ENCODE peak calls at places on chromosomes 6 and 20, in six cellular contexts. One of them, this sample, is unnamed.

GRCh38 chr20:10115021-10115420 is 80.2 kb downstream of the ANKEF1 start:
- DNase-seq in mammary epithelial cell: peak; percentile 64
- DNase-seq in neural progenitor cell: no peak
- DNase-seq in GM06990: no peak
- DNase-seq in left lung: no peak
- DNase-seq in heart right ventricle: no peak
- DNase-seq in this sample: no peak

GRCh38 chr20:35318502-35319157 is 26.4 kb upstream of the FAM83C start:
- DNase-seq in mammary epithelial cell: peak; percentile 98
- DNase-seq in neural progenitor cell: no peak
- DNase-seq in GM06990: no peak
- DNase-seq in left lung: no peak
- DNase-seq in heart right ventricle: peak; percentile 23
- DNase-seq in this sample: no peak

GRCh38 chr6:121668259-121668658 is 232.8 kb downstream of the GJA1 start:
- DNase-seq in mammary epithelial cell: no peak
- DNase-seq in neural progenitor cell: no peak
- DNase-seq in GM06990: no peak
- DNase-seq in left lung: no peak
- DNase-seq in heart right ventricle: no peak
- DNase-seq in this sample: no peak

GRCh38 chr20:9442858-9443257 is 71.5 kb upstream of the LAMP5 start:
- DNase-seq in mammary epithelial cell: peak; percentile 7
- DNase-seq in neural progenitor cell: no peak
- DNase-seq in GM06990: no peak
- DNase-seq in left lung: no peak
- DNase-seq in heart right ventricle: no peak
- DNase-seq in this sample: no peak

GRCh38 chr6:40796280-40797223 is 209.4 kb upstream of the LRFN2 start:
- DNase-seq in mammary epithelial cell: no peak
- DNase-seq in neural progenitor cell: no peak
- DNase-seq in GM06990: no peak
- DNase-seq in left lung: no peak
- DNase-seq in heart right ventricle: peak; percentile 51
- DNase-seq in this sample: no peak

GRCh38 chr6:42046491-42047219 is 3.7 kb upstream of the TAF8 start:
- DNase-seq in mammary epithelial cell: peak; percentile 35
- DNase-seq in neural progenitor cell: no peak
- DNase-seq in GM06990: no peak
- DNase-seq in left lung: no peak
- DNase-seq in heart right ventricle: no peak
- DNase-seq in this sample: no peak

GRCh38 chr6:136723780-136724179 is 68.5 kb downstream of the MAP3K5 start:
- DNase-seq in mammary epithelial cell: no peak
- DNase-seq in neural progenitor cell: no peak
- DNase-seq in GM06990: peak; percentile 38
- DNase-seq in left lung: no peak
- DNase-seq in heart right ventricle: no peak
- DNase-seq in this sample: no peak

GRCh38 chr6:111591901-111592461 is 13.7 kb downstream of the TRAF3IP2 start:
- DNase-seq in mammary epithelial cell: peak; percentile 76
- DNase-seq in neural progenitor cell: no peak
- DNase-seq in GM06990: no peak
- DNase-seq in left lung: no peak
- DNase-seq in heart right ventricle: no peak
- DNase-seq in this sample: no peak

GRCh38 chr6:132919476-132919875 is 105.1 kb downstream of the RPS12 start:
- DNase-seq in mammary epithelial cell: no peak
- DNase-seq in neural progenitor cell: no peak
- DNase-seq in GM06990: no peak
- DNase-seq in left lung: peak; percentile 76
- DNase-seq in heart right ventricle: peak; percentile 53
- DNase-seq in this sample: no peak

GRCh38 chr6:2190661-2191389 is 54.6 kb downstream of the GMDS start:
- DNase-seq in mammary epithelial cell: no peak
- DNase-seq in neural progenitor cell: no peak
- DNase-seq in GM06990: no peak
- DNase-seq in left lung: no peak
- DNase-seq in heart right ventricle: no peak
- DNase-seq in this sample: no peak

GRCh38 chr6:131400054-131400781 is 172.8 kb upstream of the ARG1 start:
- DNase-seq in mammary epithelial cell: peak; percentile 93
- DNase-seq in neural progenitor cell: no peak
- DNase-seq in GM06990: no peak
- DNase-seq in left lung: no peak
- DNase-seq in heart right ventricle: no peak
- DNase-seq in this sample: no peak

GRCh38 chr6:119022796-119023195 is 55.7 kb downstream of the FAM184A start:
- DNase-seq in mammary epithelial cell: no peak
- DNase-seq in neural progenitor cell: no peak
- DNase-seq in GM06990: no peak
- DNase-seq in left lung: no peak
- DNase-seq in heart right ventricle: no peak
- DNase-seq in this sample: no peak

GRCh38 chr20:4090756-4091331 is 75.5 kb upstream of the RNF24 start:
- DNase-seq in mammary epithelial cell: peak; percentile 61
- DNase-seq in neural progenitor cell: no peak
- DNase-seq in GM06990: no peak
- DNase-seq in left lung: no peak
- DNase-seq in heart right ventricle: no peak
- DNase-seq in this sample: no peak

GRCh38 chr6:21078497-21078896 is 515.1 kb upstream of the SOX4 start:
- DNase-seq in mammary epithelial cell: no peak
- DNase-seq in neural progenitor cell: no peak
- DNase-seq in GM06990: no peak
- DNase-seq in left lung: no peak
- DNase-seq in heart right ventricle: no peak
- DNase-seq in this sample: no peak

GRCh38 chr6:71473908-71474307 is 185.3 kb downstream of the OGFRL1 start:
- DNase-seq in mammary epithelial cell: peak; percentile 91
- DNase-seq in neural progenitor cell: no peak
- DNase-seq in GM06990: no peak
- DNase-seq in left lung: peak; percentile 81
- DNase-seq in heart right ventricle: peak; percentile 35
- DNase-seq in this sample: peak; percentile 89

GRCh38 chr6:28747631-28748157 is 176.1 kb downstream of the TRIM27 start:
- DNase-seq in mammary epithelial cell: peak; percentile 92
- DNase-seq in neural progenitor cell: peak; percentile 78
- DNase-seq in GM06990: peak; percentile 39
- DNase-seq in left lung: no peak
- DNase-seq in heart right ventricle: no peak
- DNase-seq in this sample: no peak

GRCh38 chr6:2558861-2559811 is 191.6 kb downstream of the MYLK4 start:
- DNase-seq in mammary epithelial cell: no peak
- DNase-seq in neural progenitor cell: no peak
- DNase-seq in GM06990: no peak
- DNase-seq in left lung: no peak
- DNase-seq in heart right ventricle: no peak
- DNase-seq in this sample: no peak

GRCh38 chr6:139600919-139601470 is 226.5 kb upstream of the CITED2 start:
- DNase-seq in mammary epithelial cell: no peak
- DNase-seq in neural progenitor cell: no peak
- DNase-seq in GM06990: peak; percentile 27
- DNase-seq in left lung: no peak
- DNase-seq in heart right ventricle: no peak
- DNase-seq in this sample: no peak

GRCh38 chr6:4253604-4254211 is 118.3 kb upstream of the ECI2 start:
- DNase-seq in mammary epithelial cell: peak; percentile 39
- DNase-seq in neural progenitor cell: no peak
- DNase-seq in GM06990: no peak
- DNase-seq in left lung: no peak
- DNase-seq in heart right ventricle: peak; percentile 72
- DNase-seq in this sample: no peak
- TF ChIP-seq CTCF in mammary epithelial cell: peak; percentile 71
- TF ChIP-seq CTCF in neural progenitor cell: no peak
- TF ChIP-seq CTCF in GM06990: no peak
- TF ChIP-seq CTCF in left lung: peak; percentile 47
- TF ChIP-seq CTCF in heart right ventricle: peak; percentile 63
- TF ChIP-seq CTCF in this sample: no peak

GRCh38 chr20:45751714-45752113 is 29.6 kb downstream of the SPINT4 start:
- DNase-seq in mammary epithelial cell: no peak
- DNase-seq in neural progenitor cell: no peak
- DNase-seq in GM06990: no peak
- DNase-seq in left lung: no peak
- DNase-seq in heart right ventricle: no peak
- DNase-seq in this sample: no peak

GRCh38 chr20:45758096-45758495 is 33.6 kb downstream of the WFDC3 start:
- DNase-seq in mammary epithelial cell: no peak
- DNase-seq in neural progenitor cell: no peak
- DNase-seq in GM06990: no peak
- DNase-seq in left lung: no peak
- DNase-seq in heart right ventricle: no peak
- DNase-seq in this sample: no peak

DNA sequence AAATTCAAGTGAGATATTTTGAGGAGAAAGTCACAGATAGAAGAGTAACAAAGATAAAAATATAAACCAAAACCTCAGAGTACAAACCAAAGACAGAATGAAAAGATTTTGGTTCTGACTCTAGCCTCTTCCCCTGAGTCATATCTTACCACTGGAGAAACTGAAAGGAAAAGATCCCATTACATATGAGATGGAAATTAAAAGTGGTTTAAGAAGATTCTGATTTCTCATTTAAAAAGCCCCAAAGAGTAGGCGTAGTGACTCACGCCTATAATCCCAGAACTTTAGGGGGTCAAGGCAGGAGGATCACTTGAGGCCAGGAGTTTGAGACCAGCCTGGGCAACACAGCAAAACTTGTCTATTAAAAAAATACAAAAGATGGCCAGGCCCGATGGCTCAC is 30.6 kb downstream of the SPINT4 start:
- DNase-seq in mammary epithelial cell: peak; percentile 5
- DNase-seq in neural progenitor cell: no peak
- DNase-seq in GM06990: no peak
- DNase-seq in left lung: no peak
- DNase-seq in heart right ventricle: no peak
- DNase-seq in this sample: no peak
- TF ChIP-seq CTCF in mammary epithelial cell: no peak
- TF ChIP-seq CTCF in neural progenitor cell: no peak
- TF ChIP-seq CTCF in GM06990: no peak
- TF ChIP-seq CTCF in left lung: no peak
- TF ChIP-seq CTCF in heart right ventricle: no peak
- TF ChIP-seq CTCF in this sample: no peak

DNA sequence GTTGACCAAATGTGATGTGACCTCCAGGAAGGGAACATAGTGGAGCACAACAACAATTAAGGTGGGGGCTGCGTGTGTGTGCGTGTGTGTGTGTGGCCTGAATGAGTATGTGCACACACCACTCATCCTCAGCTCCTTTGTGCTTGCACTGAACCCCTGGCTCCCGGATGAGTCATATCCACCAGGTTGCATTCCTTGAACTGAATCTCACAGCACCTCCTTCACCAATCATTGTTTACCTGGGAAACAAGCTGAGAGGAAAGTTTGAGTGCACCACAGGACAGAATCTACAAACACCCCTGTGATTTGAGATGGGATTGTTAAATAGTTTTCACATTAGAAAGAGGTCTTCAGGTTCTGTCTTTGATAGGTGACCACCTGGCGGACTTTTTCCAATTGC is 33.7 kb upstream of the GPR6 start:
- DNase-seq in mammary epithelial cell: peak; percentile 75
- DNase-seq in neural progenitor cell: no peak
- DNase-seq in GM06990: no peak
- DNase-seq in left lung: no peak
- DNase-seq in heart right ventricle: no peak
- DNase-seq in this sample: no peak
- TF ChIP-seq CTCF in mammary epithelial cell: no peak
- TF ChIP-seq CTCF in neural progenitor cell: no peak
- TF ChIP-seq CTCF in GM06990: no peak
- TF ChIP-seq CTCF in left lung: no peak
- TF ChIP-seq CTCF in heart right ventricle: no peak
- TF ChIP-seq CTCF in this sample: no peak

DNA sequence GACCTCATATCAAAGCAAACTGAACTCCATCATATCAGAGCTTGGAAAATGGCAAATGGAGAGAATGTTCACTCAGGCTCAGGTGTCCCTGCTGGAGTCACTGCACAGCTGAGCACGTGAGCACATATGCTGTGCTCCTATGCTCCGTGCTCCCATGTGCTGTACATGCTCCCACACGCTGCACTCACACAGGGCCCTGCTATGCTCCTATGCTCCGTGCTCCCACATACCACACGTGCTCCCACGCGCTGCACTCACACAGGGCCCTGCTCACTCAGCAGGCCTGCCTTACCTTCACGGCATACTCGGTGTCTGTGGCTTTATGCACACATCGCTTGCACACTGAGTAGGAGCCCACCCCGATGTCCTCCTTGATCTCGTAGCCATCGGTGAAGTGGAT is 65.7 kb upstream of the MPC1 start:
- DNase-seq in mammary epithelial cell: no peak
- DNase-seq in neural progenitor cell: no peak
- DNase-seq in GM06990: no peak
- DNase-seq in left lung: no peak
- DNase-seq in heart right ventricle: no peak
- DNase-seq in this sample: peak; percentile 48
- TF ChIP-seq CTCF in mammary epithelial cell: no peak
- TF ChIP-seq CTCF in neural progenitor cell: no peak
- TF ChIP-seq CTCF in GM06990: no peak
- TF ChIP-seq CTCF in left lung: no peak
- TF ChIP-seq CTCF in heart right ventricle: no peak
- TF ChIP-seq CTCF in this sample: no peak